ENCODE peak calls at places on chromosomes 13 and 19, in six cellular contexts. L, C, G, W, S and Z are unnamed samples.

GRCh38 chr19:55622242-55622969 is 2.0 kb downstream of the ZNF784 start:
- DNase-seq in L (no peak), C (no peak), G (peak; percentile 21), W (no peak), S (no peak), Z (no peak)

GRCh38 chr13:73934215-73934623 is 200.0 kb downstream of the KLF12 start:
- DNase-seq in L (no peak), C (no peak), G (no peak), W (no peak), S (no peak), Z (no peak)

GRCh38 chr13:97495678-97496077 is 61.7 kb downstream of the RAP2A start:
- DNase-seq in L (no peak), C (no peak), G (no peak), W (no peak), S (no peak), Z (no peak)

GRCh38 chr19:33821871-33822270 is 25.2 kb downstream of the KCTD15 start:
- DNase-seq in L (no peak), C (no peak), G (no peak), W (no peak), S (no peak), Z (peak; percentile 17)

GRCh38 chr19:21482863-21483276 is 22.5 kb upstream of the ZNF429 start:
- DNase-seq in L (no peak), C (peak; percentile 49), G (peak; percentile 71), W (peak; percentile 54), S (no peak), Z (no peak)

GRCh38 chr19:1449467-1450442 is at the start of gene APC2:
- DNase-seq in L (peak; percentile 54), C (no peak), G (no peak), W (no peak), S (no peak), Z (no peak)

GRCh38 chr19:17125052-17125727 is 49.6 kb downstream of the MYO9B start:
- DNase-seq in L (no peak), C (no peak), G (no peak), W (peak; percentile 62), S (no peak), Z (no peak)

GRCh38 chr13:30705672-30706071 is 29.7 kb upstream of the ALOX5AP start:
- DNase-seq in L (no peak), C (no peak), G (no peak), W (no peak), S (no peak), Z (no peak)

GRCh38 chr19:55373993-55374757 is 2.5 kb upstream of the TMEM190 start:
- DNase-seq in L (peak; percentile 75), C (no peak), G (no peak), W (peak; percentile 50), S (no peak), Z (no peak)

GRCh38 chr13:51158923-51159322 is 47.8 kb upstream of the C13orf42 start:
- DNase-seq in L (no peak), C (no peak), G (no peak), W (peak; percentile 38), S (no peak), Z (no peak)

GRCh38 chr19:33794578-33795369 is 1.9 kb upstream of the KCTD15 start:
- DNase-seq in L (no peak), C (no peak), G (peak; percentile 56), W (peak; percentile 50), S (no peak), Z (no peak)

GRCh38 chr13:78601124-78601885 is 2.0 kb downstream of the POU4F1 start:
- DNase-seq in L (no peak), C (no peak), G (peak; percentile 15), W (peak; percentile 37), S (no peak), Z (no peak)

GRCh38 chr13:73717632-73718031 is 416.6 kb downstream of the KLF12 start:
- DNase-seq in L (no peak), C (no peak), G (no peak), W (peak; percentile 46), S (no peak), Z (no peak)

GRCh38 chr19:413756-414420 is 4.9 kb upstream of the C2CD4C start:
- DNase-seq in L (no peak), C (no peak), G (peak; percentile 4), W (no peak), S (no peak), Z (no peak)

GRCh38 chr19:47573076-47574026 is at the start of gene ZNF541:
- DNase-seq in L (no peak), C (peak; percentile 72), G (peak; percentile 75), W (peak; percentile 80), S (peak; percentile 12), Z (peak; percentile 81)

GRCh38 chr13:40194204-40194806 is 472.1 kb downstream of the FOXO1 start:
- DNase-seq in L (no peak), C (no peak), G (peak; percentile 50), W (peak; percentile 43), S (no peak), Z (no peak)

GRCh38 chr19:14112809-14113385 is 4.7 kb downstream of the PRKACA start:
- DNase-seq in L (no peak), C (peak; percentile 72), G (peak; percentile 53), W (peak; percentile 53), S (no peak), Z (peak; percentile 70)
- H3K27ac ChIP-seq in L (no peak overlapping the region), C (peak overlapping the region; percentile 88), G (peak overlapping the region; percentile 80), W (peak overlapping the region; percentile 62), S (peak overlapping the region; percentile 94), Z (peak overlapping the region; percentile 80)

DNA sequence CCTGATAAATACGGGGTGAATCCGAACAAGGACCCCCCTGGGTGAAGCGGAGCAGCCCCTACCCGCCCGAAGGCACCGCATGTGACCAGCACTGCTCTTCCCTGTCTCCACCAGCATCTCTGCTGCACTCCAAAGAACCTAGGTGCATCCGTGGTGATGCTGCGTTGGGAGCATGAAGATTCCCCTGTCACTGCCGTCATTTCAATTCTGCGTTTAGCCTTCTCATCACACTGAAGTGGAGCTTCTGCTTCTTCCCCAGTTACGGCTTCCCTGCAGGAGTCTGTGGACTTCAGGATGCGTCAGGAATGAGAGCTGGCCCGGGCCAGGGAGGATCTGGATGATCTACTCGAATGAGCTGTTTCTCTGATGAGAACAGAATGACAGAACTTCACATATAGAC is 47.9 kb downstream of the SPACA7 start:
- DNase-seq in L (no peak), C (no peak), G (no peak), W (no peak), S (no peak), Z (no peak)
- H3K27ac ChIP-seq in L (no peak overlapping the region), C (no peak overlapping the region), G (no peak overlapping the region), W (no peak overlapping the region), S (no peak overlapping the region), Z (no peak overlapping the region)

DNA sequence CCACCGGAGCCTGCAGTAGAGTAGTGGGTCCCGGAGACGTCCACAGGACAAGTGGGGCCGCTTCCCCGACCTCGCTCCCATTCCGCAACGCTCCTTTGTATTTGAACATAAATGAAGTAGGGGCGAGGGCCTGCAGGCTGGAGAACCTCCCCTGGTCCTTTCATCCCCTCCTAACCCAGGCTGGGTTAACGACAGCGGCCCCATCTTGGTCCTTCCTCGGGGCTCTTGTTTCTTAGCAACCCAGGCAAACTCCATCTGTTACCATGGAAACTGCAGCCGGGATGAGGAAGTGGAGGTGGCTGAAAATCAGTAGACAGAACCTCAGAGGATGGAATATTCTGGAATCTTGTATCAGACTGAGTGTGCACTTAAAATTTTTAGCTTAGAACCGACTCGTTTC is 132.6 kb upstream of the USP29 start:
- DNase-seq in L (no peak), C (no peak), G (no peak), W (no peak), S (no peak), Z (no peak)
- H3K27ac ChIP-seq in L (no peak overlapping the region), C (no peak overlapping the region), G (no peak overlapping the region), W (no peak overlapping the region), S (no peak overlapping the region), Z (no peak overlapping the region)

GRCh38 chr13:113835461-113836274 is 28.2 kb downstream of the GAS6 start:
- DNase-seq in L (no peak), C (peak; percentile 15), G (no peak), W (peak; percentile 32), S (no peak), Z (no peak)

GRCh38 chr13:113838711-113839201 is 25.1 kb downstream of the GAS6 start:
- DNase-seq in L (no peak), C (peak; percentile 18), G (no peak), W (no peak), S (no peak), Z (no peak)

GRCh38 chr13:113834496-113835200 is 29.2 kb downstream of the GAS6 start:
- DNase-seq in L (no peak), C (peak; percentile 11), G (no peak), W (no peak), S (no peak), Z (no peak)

GRCh38 chr13:113837554-113838355 is 26.1 kb downstream of the GAS6 start:
- DNase-seq in L (peak; percentile 62), C (peak; percentile 96), G (peak; percentile 96), W (peak; percentile 98), S (peak; percentile 93), Z (peak; percentile 95)

GRCh38 chr13:113836917-113837553 is 26.8 kb downstream of the GAS6 start:
- DNase-seq in L (peak; percentile 38), C (peak; percentile 58), G (peak; percentile 71), W (peak; percentile 77), S (no peak), Z (no peak)
- H3K27ac ChIP-seq in L (peak overlapping the region; percentile 100), C (peak overlapping the region; percentile 88), G (peak overlapping the region; percentile 59), W (peak overlapping the region; percentile 93), S (peak overlapping the region; percentile 85), Z (peak overlapping the region; percentile 81)

DNA sequence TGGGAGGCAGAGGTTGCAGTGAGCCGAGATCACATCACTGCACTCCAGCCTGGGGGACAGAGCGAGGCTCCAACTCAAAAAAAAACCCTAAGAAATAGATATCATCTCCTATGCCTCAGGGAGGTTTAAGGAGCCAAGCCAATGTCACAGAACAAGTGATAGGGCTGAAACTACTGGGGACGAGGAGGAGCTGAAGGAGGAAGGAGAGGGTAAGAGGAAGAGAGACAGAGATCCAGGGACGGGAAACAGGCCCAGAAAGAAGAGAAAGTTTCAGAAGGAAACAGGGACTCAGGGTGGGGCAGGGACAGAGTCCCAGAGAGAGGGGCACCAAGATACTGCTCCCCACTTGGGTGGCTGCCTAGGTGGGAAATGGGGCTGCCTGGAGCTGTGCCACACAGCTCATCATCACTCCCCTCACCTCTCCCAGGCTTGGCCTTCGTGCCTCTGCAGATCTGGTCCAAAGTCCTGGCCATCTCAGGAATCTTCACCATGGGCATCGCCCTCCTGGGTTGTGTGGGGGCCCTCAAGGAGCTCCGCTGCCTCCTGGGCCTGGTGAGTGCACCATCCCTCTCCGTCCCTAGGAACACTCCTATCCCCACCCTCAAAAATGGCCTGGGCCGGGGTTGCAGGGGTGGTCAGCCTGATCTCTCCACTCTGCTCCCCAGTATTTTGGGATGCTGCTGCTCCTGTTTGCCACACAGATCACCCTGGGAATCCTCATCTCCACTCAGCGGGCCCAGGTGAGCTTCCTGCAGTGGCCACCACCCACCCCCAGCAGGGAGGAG is 1.5 kb downstream of the CD37 start:
- DNase-seq in L (no peak), C (no peak), G (no peak), W (no peak), S (no peak), Z (peak; percentile 75)
- H3K27ac ChIP-seq in L (no peak overlapping the region), C (no peak overlapping the region), G (no peak overlapping the region), W (no peak overlapping the region), S (no peak overlapping the region), Z (no peak overlapping the region)